ENCODE peak calls at places on chromosomes 11 and 22, in ten cellular contexts. F is A549, U is MCF 10A, N is NB4, M is mammary epithelial cell, H is HL-60, Z is WTC11, O is suprapubic skin, A is HCT116, J is left ventricle myocardium inferior. Q is an unnamed sample.

GRCh38 chr11:10309163-10310093 is 4.6 kb downstream of the ADM start:
- DNase-seq in F (peak), U (peak), N (no peak), M (peak), H (no peak), Z (no peak), O (no peak), A (peak), J (peak), Q (no peak)

GRCh38 chr22:27778299-27779090 is 23.1 kb downstream of the MN1 start:
- DNase-seq in F (no peak), U (no peak), N (no peak), M (no peak), H (no peak), Z (no peak), O (no peak), A (no peak), J (no peak), Q (no peak)

GRCh38 chr11:60810583-60810982 is 25.4 kb downstream of the MS4A10 start:
- DNase-seq in F (no peak), U (no peak), N (no peak), M (no peak), H (no peak), Z (no peak), O (no peak), A (no peak), J (no peak), Q (no peak)

GRCh38 chr11:32616903-32617302 is 33.3 kb downstream of the EIF3M start:
- DNase-seq in F (no peak), U (no peak), N (no peak), M (no peak), H (no peak), Z (no peak), O (no peak), A (no peak), J (no peak), Q (no peak)

GRCh38 chr22:46262449-46263207 is 515 bp downstream of the PKDREJ start:
- DNase-seq in F (no peak), U (no peak), N (no peak), M (no peak), H (no peak), Z (peak), O (peak), A (no peak), J (peak), Q (no peak)

GRCh38 chr22:37089451-37089850 is 20.1 kb downstream of the TMPRSS6 start:
- DNase-seq in F (no peak), U (peak), N (no peak), M (no peak), H (no peak), Z (no peak), O (no peak), A (no peak), J (no peak), Q (no peak)

GRCh38 chr11:8650401-8650990 is 32.0 kb downstream of the TRIM66 start:
- DNase-seq in F (no peak), U (no peak), N (no peak), M (no peak), H (no peak), Z (no peak), O (no peak), A (no peak), J (no peak), Q (no peak)

GRCh38 chr11:74749127-74749964 is 697 bp downstream of the RNF169 start:
- DNase-seq in F (peak), U (peak), N (peak), M (peak), H (peak), Z (peak), O (no peak), A (peak), J (peak), Q (no peak)

GRCh38 chr11:10809373-10810199 is 860 bp upstream of the EIF4G2 start:
- DNase-seq in F (peak), U (peak), N (no peak), M (peak), H (no peak), Z (peak), O (no peak), A (peak), J (no peak), Q (no peak)

GRCh38 chr22:27247691-27248434 is 553.7 kb downstream of the MN1 start:
- DNase-seq in F (no peak), U (no peak), N (peak), M (no peak), H (no peak), Z (no peak), O (no peak), A (no peak), J (no peak), Q (peak)

GRCh38 chr11:9754041-9754471 is 90.2 kb downstream of the SWAP70 start:
- DNase-seq in F (no peak), U (peak), N (peak), M (peak), H (no peak), Z (no peak), O (no peak), A (no peak), J (no peak), Q (no peak)

GRCh38 chr11:9951714-9952275 is 287.9 kb downstream of the SWAP70 start:
- DNase-seq in F (no peak), U (no peak), N (no peak), M (no peak), H (no peak), Z (no peak), O (no peak), A (no peak), J (no peak), Q (no peak)

GRCh38 chr11:56160217-56160616 is at the start of gene OR8K5:
- DNase-seq in F (no peak), U (no peak), N (no peak), M (no peak), H (no peak), Z (no peak), O (no peak), A (no peak), J (no peak), Q (no peak)

GRCh38 chr11:65584723-65585171 is 8.9 kb downstream of the EHBP1L1 start:
- DNase-seq in F (no peak), U (no peak), N (no peak), M (no peak), H (no peak), Z (peak), O (no peak), A (no peak), J (no peak), Q (no peak)

GRCh38 chr22:39994566-39995345 is at the start of gene FAM83F:
- DNase-seq in F (no peak), U (peak), N (no peak), M (peak), H (no peak), Z (peak), O (no peak), A (peak), J (no peak), Q (no peak)

GRCh38 chr22:38079804-38080203 is 4.2 kb downstream of the SLC16A8 start:
- DNase-seq in F (no peak), U (no peak), N (no peak), M (no peak), H (no peak), Z (no peak), O (no peak), A (no peak), J (no peak), Q (no peak)

GRCh38 chr11:61954106-61955030 is 4.2 kb downstream of the BEST1 start:
- DNase-seq in F (no peak), U (no peak), N (peak), M (no peak), H (no peak), Z (no peak), O (no peak), A (no peak), J (no peak), Q (no peak)

GRCh38 chr11:61956191-61957027 is 6.3 kb downstream of the BEST1 start:
- DNase-seq in F (no peak), U (no peak), N (no peak), M (no peak), H (no peak), Z (no peak), O (no peak), A (no peak), J (no peak), Q (no peak)

GRCh38 chr11:61955031-61955415 is 4.9 kb downstream of the BEST1 start:
- DNase-seq in F (peak), U (peak), N (peak), M (peak), H (peak), Z (peak), O (peak), A (no peak), J (peak), Q (peak)

GRCh38 chr11:61957028-61957770 is 7.0 kb downstream of the BEST1 start:
- DNase-seq in F (no peak), U (no peak), N (no peak), M (no peak), H (no peak), Z (no peak), O (peak), A (no peak), J (no peak), Q (no peak)

DNA sequence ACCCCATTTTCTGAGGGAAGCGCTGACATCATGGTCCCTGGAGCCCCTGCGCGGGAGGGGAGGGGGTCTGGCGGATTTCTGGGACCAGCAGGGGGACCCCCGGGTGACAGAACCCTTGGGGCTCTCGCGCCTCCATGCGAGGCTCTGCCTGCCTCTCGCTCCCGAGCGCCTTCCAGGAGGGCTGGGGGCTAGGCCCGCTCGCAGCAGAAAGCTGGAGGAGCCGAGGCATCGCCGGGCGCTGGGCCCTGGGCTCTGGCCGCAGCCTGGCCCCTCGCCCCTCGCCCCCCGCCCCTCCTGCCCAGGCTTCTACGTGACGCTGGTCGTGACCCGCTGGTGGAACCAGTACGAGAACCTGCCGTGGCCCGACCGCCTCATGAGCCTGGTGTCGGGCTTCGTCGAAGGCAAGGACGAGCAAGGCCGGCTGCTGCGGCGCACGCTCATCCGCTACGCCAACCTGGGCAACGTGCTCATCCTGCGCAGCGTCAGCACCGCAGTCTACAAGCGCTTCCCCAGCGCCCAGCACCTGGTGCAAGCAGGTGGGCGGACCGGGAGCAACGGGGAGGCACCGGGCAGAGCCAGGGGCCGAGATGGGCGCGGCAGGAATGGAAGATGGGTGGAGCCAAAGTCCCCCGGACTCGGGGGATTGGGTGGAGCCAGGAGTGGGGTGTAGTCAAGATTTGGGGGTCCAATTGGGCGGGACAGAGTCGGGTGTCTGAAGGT is 5.4 kb downstream of the BEST1 start:
- DNase-seq in F (no peak), U (no peak), N (no peak), M (no peak), H (no peak), Z (peak), O (peak), A (no peak), J (no peak), Q (no peak)
- TF ChIP-seq CTCF in F (no peak), U (no peak), N (no peak), M (no peak), H (no peak), Z (no peak), O (no peak), A (no peak), J (no peak), Q (no peak)

GRCh38 chr22:22702159-22702873 is 57.9 kb downstream of the GGTLC2 start:
- DNase-seq in F (no peak), U (peak), N (peak), M (no peak), H (no peak), Z (peak), O (peak), A (no peak), J (no peak), Q (peak)
- TF ChIP-seq CTCF in F (peak), U (peak), N (peak), M (peak), H (peak), Z (peak), O (no peak), A (peak), J (no peak), Q (no peak)

GRCh38 chr22:44091021-44091721 is 67.1 kb downstream of the PARVB start:
- DNase-seq in F (peak), U (peak), N (peak), M (no peak), H (no peak), Z (no peak), O (no peak), A (peak), J (no peak), Q (no peak)
- TF ChIP-seq CTCF in F (no peak), U (no peak), N (peak), M (no peak), H (no peak), Z (no peak), O (no peak), A (peak), J (no peak), Q (no peak)

GRCh38 chr22:22235564-22235963 is 9.0 kb upstream of the VPREB1 start:
- DNase-seq in F (no peak), U (peak), N (peak), M (peak), H (no peak), Z (peak), O (no peak), A (no peak), J (no peak), Q (no peak)
- TF ChIP-seq CTCF in F (peak), U (peak), N (peak), M (peak), H (peak), Z (peak), O (no peak), A (peak), J (peak), Q (no peak)

DNA sequence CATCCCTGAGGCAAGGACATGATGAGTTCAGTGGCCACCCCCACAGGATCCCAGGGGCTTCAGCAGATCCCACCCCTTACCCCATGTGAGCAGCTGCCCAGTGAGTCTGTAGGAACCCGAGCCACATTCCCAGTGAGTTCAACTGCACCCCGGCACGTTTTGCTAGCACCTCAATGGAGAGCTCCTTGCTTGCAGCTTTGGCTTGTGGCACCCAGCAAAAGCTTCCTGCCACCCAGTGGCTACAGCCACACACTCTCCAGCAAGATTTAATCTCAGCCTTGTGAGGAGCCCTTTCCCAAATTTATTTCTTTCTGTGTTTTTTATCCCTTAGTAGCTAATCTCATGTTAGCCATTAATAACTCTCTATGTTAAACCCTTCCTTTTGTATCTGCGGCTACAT is 4.0 kb downstream of the SAA1 start:
- DNase-seq in F (no peak), U (peak), N (no peak), M (no peak), H (no peak), Z (no peak), O (no peak), A (no peak), J (no peak), Q (no peak)
- TF ChIP-seq CTCF in F (no peak), U (no peak), N (no peak), M (no peak), H (no peak), Z (no peak), O (no peak), A (no peak), J (no peak), Q (no peak)

DNA sequence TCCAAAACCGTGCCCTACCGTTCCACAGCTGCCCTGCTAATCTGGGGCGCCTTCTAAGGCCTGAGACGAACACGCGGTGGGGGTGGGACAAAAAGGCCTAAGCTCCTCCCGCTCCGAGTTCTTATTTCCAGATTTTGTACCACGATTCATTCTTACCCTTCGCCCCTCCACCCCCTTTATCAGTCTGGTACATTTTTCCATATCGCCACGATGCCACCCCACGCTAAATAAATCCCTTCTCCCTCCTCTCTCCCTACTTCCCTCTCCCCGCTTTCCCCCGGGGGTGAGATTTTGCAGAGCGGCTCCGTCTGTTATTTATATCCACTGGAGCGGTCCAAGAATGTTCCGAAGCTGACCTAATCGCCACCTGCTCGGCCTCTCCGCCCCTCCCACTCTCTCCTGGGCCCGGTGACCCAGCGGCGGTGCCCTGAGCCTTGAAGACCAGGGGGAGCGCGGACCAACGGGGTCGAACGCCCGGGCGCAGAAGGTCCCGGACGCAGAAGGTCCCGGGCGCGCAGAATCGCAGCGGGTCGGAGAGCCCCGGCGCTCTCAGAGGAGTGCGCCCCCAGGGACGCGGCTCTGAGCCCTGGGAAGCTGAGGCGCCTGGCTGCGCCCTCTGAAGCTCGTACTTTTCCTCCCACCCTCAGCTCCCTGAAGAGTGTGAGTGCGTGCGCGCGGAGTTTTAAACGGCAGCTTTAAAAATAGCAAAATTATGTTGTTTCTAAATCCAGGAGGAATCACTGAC is 875 bp upstream of the PACSIN3 start:
- DNase-seq in F (no peak), U (no peak), N (peak), M (peak), H (no peak), Z (peak), O (no peak), A (no peak), J (peak), Q (peak)
- TF ChIP-seq CTCF in F (no peak), U (no peak), N (no peak), M (no peak), H (no peak), Z (no peak), O (no peak), A (no peak), J (peak), Q (no peak)

GRCh38 chr11:119491753-119492455 is 68.9 kb upstream of the THY1 start:
- DNase-seq in F (no peak), U (no peak), N (no peak), M (no peak), H (no peak), Z (no peak), O (no peak), A (no peak), J (no peak), Q (no peak)
- TF ChIP-seq CTCF in F (no peak), U (peak), N (no peak), M (peak), H (no peak), Z (no peak), O (no peak), A (peak), J (peak), Q (no peak)

GRCh38 chr11:33698921-33699320 is 1.7 kb downstream of the C11orf91 start:
- DNase-seq in F (no peak), U (no peak), N (peak), M (no peak), H (no peak), Z (no peak), O (no peak), A (no peak), J (no peak), Q (no peak)

GRCh38 chr11:33701831-33702230 is 1.2 kb upstream of the C11orf91 start:
- DNase-seq in F (no peak), U (peak), N (no peak), M (peak), H (no peak), Z (no peak), O (no peak), A (no peak), J (no peak), Q (no peak)

GRCh38 chr11:33699515-33700424 is 856 bp downstream of the C11orf91 start:
- DNase-seq in F (no peak), U (no peak), N (peak), M (peak), H (no peak), Z (no peak), O (no peak), A (no peak), J (peak), Q (peak)

GRCh38 chr11:33701302-33701701 is 676 bp upstream of the C11orf91 start:
- DNase-seq in F (no peak), U (peak), N (peak), M (peak), H (no peak), Z (no peak), O (no peak), A (no peak), J (no peak), Q (no peak)

GRCh38 chr11:33700425-33701271 is at the start of gene C11orf91:
- DNase-seq in F (peak), U (peak), N (peak), M (peak), H (peak), Z (peak), O (peak), A (peak), J (peak), Q (peak)
- TF ChIP-seq CTCF in F (no peak), U (no peak), N (no peak), M (no peak), H (no peak), Z (no peak), O (no peak), A (no peak), J (no peak), Q (no peak)

GRCh38 chr22:34414467-34415440 is 494.5 kb upstream of the LARGE1 start:
- DNase-seq in F (peak), U (no peak), N (peak), M (peak), H (peak), Z (peak), O (no peak), A (peak), J (no peak), Q (no peak)
- TF ChIP-seq CTCF in F (no peak), U (no peak), N (peak), M (peak), H (peak), Z (peak), O (no peak), A (peak), J (peak), Q (no peak)

Q was measured in coronary artery.